ENCODE peak calls at places on chromosome 4, in ten cellular contexts. One of them, this sample, is unnamed. For H3K4me1, the result is how much of the 10 kb centered on the place peaks cover.

GRCh38 chr4:128285085-128286023 is 2.3 kb downstream of the PGRMC2 start:
- DNase-seq in right lobe of liver: peak
- DNase-seq in heart right ventricle: no peak
- DNase-seq in naive thymus-derived CD4-positive, alpha-beta T cell: no peak
- DNase-seq in cardiac muscle cell: peak
- DNase-seq in breast epithelium: no peak
- DNase-seq in tibial artery: no peak
- DNase-seq in neural progenitor cell: no peak
- DNase-seq in esophagus squamous epithelium: no peak
- DNase-seq in lower lobe of right lung: no peak
- DNase-seq in this sample: no peak

GRCh38 chr4:87092389-87093141 is 127.9 kb downstream of the KLHL8 start:
- DNase-seq in esophagus squamous epithelium: no peak
- DNase-seq in lower lobe of right lung: peak
- DNase-seq in breast epithelium: peak
- DNase-seq in cardiac muscle cell: peak
- DNase-seq in neural progenitor cell: no peak
- DNase-seq in naive thymus-derived CD4-positive, alpha-beta T cell: no peak
- DNase-seq in heart right ventricle: peak
- DNase-seq in right lobe of liver: peak
- DNase-seq in tibial artery: peak
- DNase-seq in this sample: no peak

GRCh38 chr4:85028910-85029309 is 62.4 kb upstream of the WDFY3 start:
- DNase-seq in breast epithelium: no peak
- DNase-seq in cardiac muscle cell: peak
- DNase-seq in lower lobe of right lung: no peak
- DNase-seq in esophagus squamous epithelium: no peak
- DNase-seq in tibial artery: no peak
- DNase-seq in right lobe of liver: no peak
- DNase-seq in naive thymus-derived CD4-positive, alpha-beta T cell: no peak
- DNase-seq in heart right ventricle: no peak
- DNase-seq in neural progenitor cell: no peak
- DNase-seq in this sample: no peak

GRCh38 chr4:182604953-182605352 is 312.2 kb downstream of the DCTD start:
- DNase-seq in breast epithelium: no peak
- DNase-seq in esophagus squamous epithelium: no peak
- DNase-seq in cardiac muscle cell: peak
- DNase-seq in tibial artery: no peak
- DNase-seq in right lobe of liver: no peak
- DNase-seq in heart right ventricle: no peak
- DNase-seq in naive thymus-derived CD4-positive, alpha-beta T cell: no peak
- DNase-seq in neural progenitor cell: no peak
- DNase-seq in lower lobe of right lung: no peak
- DNase-seq in this sample: peak

GRCh38 chr4:108762559-108763225 is at the start of gene ETNPPL:
- DNase-seq in tibial artery: no peak
- DNase-seq in neural progenitor cell: peak
- DNase-seq in lower lobe of right lung: no peak
- DNase-seq in heart right ventricle: peak
- DNase-seq in right lobe of liver: peak
- DNase-seq in breast epithelium: no peak
- DNase-seq in esophagus squamous epithelium: no peak
- DNase-seq in naive thymus-derived CD4-positive, alpha-beta T cell: peak
- DNase-seq in cardiac muscle cell: peak
- DNase-seq in this sample: peak

GRCh38 chr4:20393486-20394100 is 141.9 kb downstream of the SLIT2 start:
- DNase-seq in right lobe of liver: no peak
- DNase-seq in neural progenitor cell: no peak
- DNase-seq in tibial artery: no peak
- DNase-seq in breast epithelium: no peak
- DNase-seq in heart right ventricle: no peak
- DNase-seq in cardiac muscle cell: no peak
- DNase-seq in esophagus squamous epithelium: no peak
- DNase-seq in lower lobe of right lung: no peak
- DNase-seq in naive thymus-derived CD4-positive, alpha-beta T cell: no peak
- DNase-seq in this sample: no peak

GRCh38 chr4:121154103-121154515 is 10.0 kb downstream of the TNIP3 start:
- DNase-seq in neural progenitor cell: no peak
- DNase-seq in tibial artery: no peak
- DNase-seq in lower lobe of right lung: no peak
- DNase-seq in naive thymus-derived CD4-positive, alpha-beta T cell: peak
- DNase-seq in right lobe of liver: no peak
- DNase-seq in breast epithelium: no peak
- DNase-seq in esophagus squamous epithelium: no peak
- DNase-seq in heart right ventricle: no peak
- DNase-seq in cardiac muscle cell: no peak
- DNase-seq in this sample: no peak

GRCh38 chr4:57151481-57151880 is 41.3 kb upstream of the IGFBP7 start:
- DNase-seq in lower lobe of right lung: no peak
- DNase-seq in neural progenitor cell: no peak
- DNase-seq in breast epithelium: no peak
- DNase-seq in naive thymus-derived CD4-positive, alpha-beta T cell: no peak
- DNase-seq in esophagus squamous epithelium: no peak
- DNase-seq in heart right ventricle: no peak
- DNase-seq in cardiac muscle cell: no peak
- DNase-seq in tibial artery: no peak
- DNase-seq in right lobe of liver: no peak
- DNase-seq in this sample: peak

GRCh38 chr4:145511913-145512522 is 30.4 kb downstream of the SMAD1 start:
- DNase-seq in right lobe of liver: no peak
- DNase-seq in breast epithelium: no peak
- DNase-seq in naive thymus-derived CD4-positive, alpha-beta T cell: no peak
- DNase-seq in neural progenitor cell: no peak
- DNase-seq in heart right ventricle: no peak
- DNase-seq in esophagus squamous epithelium: no peak
- DNase-seq in lower lobe of right lung: no peak
- DNase-seq in tibial artery: no peak
- DNase-seq in cardiac muscle cell: peak
- DNase-seq in this sample: no peak

GRCh38 chr4:54006755-54007154 is 57.6 kb downstream of the CHIC2 start:
- DNase-seq in cardiac muscle cell: no peak
- DNase-seq in neural progenitor cell: no peak
- DNase-seq in heart right ventricle: no peak
- DNase-seq in lower lobe of right lung: no peak
- DNase-seq in naive thymus-derived CD4-positive, alpha-beta T cell: no peak
- DNase-seq in tibial artery: no peak
- DNase-seq in breast epithelium: no peak
- DNase-seq in esophagus squamous epithelium: no peak
- DNase-seq in right lobe of liver: no peak
- DNase-seq in this sample: no peak
- H3K4me1 ChIP-seq in cardiac muscle cell: under half
- H3K4me1 ChIP-seq in neural progenitor cell: under half
- H3K4me1 ChIP-seq in heart right ventricle: under half
- H3K4me1 ChIP-seq in lower lobe of right lung: under half
- H3K4me1 ChIP-seq in naive thymus-derived CD4-positive, alpha-beta T cell: under half
- H3K4me1 ChIP-seq in tibial artery: under half
- H3K4me1 ChIP-seq in breast epithelium: under half
- H3K4me1 ChIP-seq in esophagus squamous epithelium: under half
- H3K4me1 ChIP-seq in right lobe of liver: under half
- H3K4me1 ChIP-seq in this sample: under half

DNA sequence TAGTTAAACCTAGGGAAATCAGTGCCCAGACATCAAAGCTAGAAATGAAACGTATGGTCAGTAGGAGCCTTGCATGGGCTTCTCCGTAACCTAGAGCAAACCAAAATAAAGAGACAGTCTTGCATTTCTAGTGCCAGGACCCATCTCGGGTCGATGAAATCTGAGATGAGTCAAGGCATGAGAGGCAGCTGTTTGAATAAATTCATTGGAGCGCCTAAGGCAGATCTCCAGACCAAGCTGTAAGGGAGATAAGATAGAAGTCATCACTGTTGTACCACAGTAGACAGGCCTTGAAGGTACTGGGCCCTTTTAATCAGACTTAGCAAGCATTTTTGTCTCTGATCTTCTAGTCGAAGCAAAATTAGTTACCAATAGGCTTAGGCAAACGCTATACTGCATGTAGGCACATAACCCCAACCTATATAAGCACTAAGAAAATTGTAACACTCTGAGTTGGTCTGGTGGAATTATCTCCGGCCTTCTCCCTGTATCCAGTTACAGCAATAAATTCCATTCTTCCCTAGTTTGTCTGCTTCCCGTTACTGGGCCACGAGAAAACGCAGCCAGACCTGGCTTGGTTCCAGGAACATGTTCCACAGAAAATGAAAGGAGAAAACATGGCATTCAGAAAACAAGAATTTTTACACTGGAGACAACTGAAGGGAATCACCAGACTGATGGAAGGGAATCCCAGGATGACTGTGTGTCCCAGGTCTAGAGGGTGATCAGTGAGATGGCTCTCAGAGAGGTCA is 21.1 kb upstream of the PAPSS1 start:
- DNase-seq in lower lobe of right lung: no peak
- DNase-seq in tibial artery: peak
- DNase-seq in breast epithelium: peak
- DNase-seq in cardiac muscle cell: peak
- DNase-seq in heart right ventricle: peak
- DNase-seq in neural progenitor cell: no peak
- DNase-seq in naive thymus-derived CD4-positive, alpha-beta T cell: no peak
- DNase-seq in esophagus squamous epithelium: no peak
- DNase-seq in right lobe of liver: no peak
- DNase-seq in this sample: no peak
- H3K27ac ChIP-seq in lower lobe of right lung: peak
- H3K27ac ChIP-seq in tibial artery: peak
- H3K27ac ChIP-seq in breast epithelium: no peak
- H3K27ac ChIP-seq in cardiac muscle cell: no peak
- H3K27ac ChIP-seq in heart right ventricle: peak
- H3K27ac ChIP-seq in neural progenitor cell: no peak
- H3K27ac ChIP-seq in naive thymus-derived CD4-positive, alpha-beta T cell: no peak
- H3K27ac ChIP-seq in esophagus squamous epithelium: peak
- H3K27ac ChIP-seq in right lobe of liver: peak
- H3K27ac ChIP-seq in this sample: no peak

DNA sequence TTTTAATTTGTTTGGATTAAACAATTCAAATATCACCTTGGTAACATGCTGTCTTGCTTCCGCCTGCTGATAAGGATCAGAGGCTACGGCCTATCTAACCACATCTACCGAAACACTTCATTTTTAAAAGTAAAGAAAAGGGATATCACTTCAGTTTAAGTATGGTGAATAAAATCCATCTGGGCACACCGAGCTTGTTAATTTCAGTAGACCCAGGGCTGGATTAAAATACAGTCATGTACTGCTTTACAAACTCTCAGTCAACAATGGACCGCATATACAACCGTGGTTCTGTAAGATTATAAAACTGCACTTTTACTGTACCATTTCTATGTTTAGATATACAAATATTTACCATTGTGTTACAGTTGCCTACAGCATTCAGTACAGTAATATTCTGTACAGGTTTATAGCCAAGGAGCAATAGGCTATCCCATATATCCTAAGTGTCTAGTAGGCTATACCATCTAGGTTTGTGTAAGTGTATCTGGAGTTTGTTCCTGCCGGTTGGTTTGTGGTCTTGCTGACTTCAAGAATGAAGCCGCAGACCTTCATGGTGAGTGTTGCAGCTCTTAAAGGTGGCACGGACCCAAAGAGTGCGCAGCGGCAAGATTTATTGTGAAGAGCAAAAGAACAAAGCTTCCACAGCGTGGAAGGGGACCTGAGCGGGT is 40.0 kb downstream of the SEPTIN11 start:
- DNase-seq in lower lobe of right lung: no peak
- DNase-seq in cardiac muscle cell: no peak
- DNase-seq in heart right ventricle: no peak
- DNase-seq in tibial artery: no peak
- DNase-seq in neural progenitor cell: no peak
- DNase-seq in breast epithelium: no peak
- DNase-seq in esophagus squamous epithelium: no peak
- DNase-seq in right lobe of liver: no peak
- DNase-seq in naive thymus-derived CD4-positive, alpha-beta T cell: peak
- DNase-seq in this sample: no peak
- H3K4me1 ChIP-seq in lower lobe of right lung: half or more
- H3K4me1 ChIP-seq in cardiac muscle cell: under half
- H3K4me1 ChIP-seq in heart right ventricle: under half
- H3K4me1 ChIP-seq in tibial artery: under half
- H3K4me1 ChIP-seq in neural progenitor cell: under half
- H3K4me1 ChIP-seq in breast epithelium: under half
- H3K4me1 ChIP-seq in esophagus squamous epithelium: under half
- H3K4me1 ChIP-seq in right lobe of liver: under half
- H3K4me1 ChIP-seq in naive thymus-derived CD4-positive, alpha-beta T cell: half or more
- H3K4me1 ChIP-seq in this sample: half or more

GRCh38 chr4:5120067-5120466 is 68.8 kb downstream of the STK32B start:
- DNase-seq in cardiac muscle cell: no peak
- DNase-seq in naive thymus-derived CD4-positive, alpha-beta T cell: no peak
- DNase-seq in tibial artery: no peak
- DNase-seq in right lobe of liver: no peak
- DNase-seq in lower lobe of right lung: no peak
- DNase-seq in esophagus squamous epithelium: no peak
- DNase-seq in neural progenitor cell: no peak
- DNase-seq in breast epithelium: no peak
- DNase-seq in heart right ventricle: no peak
- DNase-seq in this sample: no peak
- H3K27ac ChIP-seq in cardiac muscle cell: no peak
- H3K27ac ChIP-seq in naive thymus-derived CD4-positive, alpha-beta T cell: no peak
- H3K27ac ChIP-seq in tibial artery: no peak
- H3K27ac ChIP-seq in right lobe of liver: no peak
- H3K27ac ChIP-seq in lower lobe of right lung: no peak
- H3K27ac ChIP-seq in esophagus squamous epithelium: no peak
- H3K27ac ChIP-seq in neural progenitor cell: no peak
- H3K27ac ChIP-seq in breast epithelium: no peak
- H3K27ac ChIP-seq in heart right ventricle: no peak
- H3K27ac ChIP-seq in this sample: no peak

GRCh38 chr4:80876810-80877209 is 153.7 kb upstream of the BMP3 start:
- DNase-seq in naive thymus-derived CD4-positive, alpha-beta T cell: no peak
- DNase-seq in esophagus squamous epithelium: no peak
- DNase-seq in right lobe of liver: no peak
- DNase-seq in cardiac muscle cell: peak
- DNase-seq in neural progenitor cell: no peak
- DNase-seq in breast epithelium: no peak
- DNase-seq in tibial artery: no peak
- DNase-seq in heart right ventricle: no peak
- DNase-seq in lower lobe of right lung: no peak
- DNase-seq in this sample: no peak

GRCh38 chr4:80875642-80876041 is 154.9 kb upstream of the BMP3 start:
- DNase-seq in naive thymus-derived CD4-positive, alpha-beta T cell: no peak
- DNase-seq in lower lobe of right lung: no peak
- DNase-seq in esophagus squamous epithelium: no peak
- DNase-seq in right lobe of liver: no peak
- DNase-seq in neural progenitor cell: no peak
- DNase-seq in breast epithelium: no peak
- DNase-seq in heart right ventricle: no peak
- DNase-seq in tibial artery: no peak
- DNase-seq in cardiac muscle cell: no peak
- DNase-seq in this sample: no peak

DNA sequence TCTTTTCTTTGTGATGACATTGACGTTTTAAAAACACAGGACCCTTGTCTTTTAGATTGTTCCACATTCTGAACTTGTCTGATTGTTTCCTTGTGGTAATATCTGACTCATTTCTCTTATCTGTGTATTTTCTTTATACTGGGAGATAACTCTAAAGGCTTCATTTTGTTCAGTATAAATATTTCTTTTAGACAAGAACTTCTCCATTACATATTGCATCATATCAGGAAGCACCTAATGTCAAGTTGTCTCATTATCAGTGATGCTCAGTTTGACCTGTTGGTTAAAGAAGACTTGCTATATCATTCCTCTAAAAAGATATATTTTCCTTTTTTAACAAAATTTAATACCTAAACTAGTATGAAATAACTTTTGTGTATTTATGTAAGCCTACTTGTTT is 152.3 kb upstream of the BMP3 start:
- DNase-seq in heart right ventricle: no peak
- DNase-seq in breast epithelium: no peak
- DNase-seq in tibial artery: no peak
- DNase-seq in right lobe of liver: no peak
- DNase-seq in cardiac muscle cell: peak
- DNase-seq in neural progenitor cell: no peak
- DNase-seq in naive thymus-derived CD4-positive, alpha-beta T cell: no peak
- DNase-seq in lower lobe of right lung: no peak
- DNase-seq in esophagus squamous epithelium: no peak
- DNase-seq in this sample: no peak
- H3K4me1 ChIP-seq in heart right ventricle: under half
- H3K4me1 ChIP-seq in breast epithelium: under half
- H3K4me1 ChIP-seq in tibial artery: under half
- H3K4me1 ChIP-seq in right lobe of liver: under half
- H3K4me1 ChIP-seq in cardiac muscle cell: under half
- H3K4me1 ChIP-seq in neural progenitor cell: under half
- H3K4me1 ChIP-seq in naive thymus-derived CD4-positive, alpha-beta T cell: under half
- H3K4me1 ChIP-seq in lower lobe of right lung: under half
- H3K4me1 ChIP-seq in esophagus squamous epithelium: under half
- H3K4me1 ChIP-seq in this sample: under half